ENCODE peak calls at places on chromosomes 3 and 15, in nine cellular contexts. K is cardiac muscle cell, C is endodermal cell, Z is testis, E is WERI-Rb-1, O is left lung, Q is upper lobe of right lung, X is adrenal gland, U is A549. V is an unnamed sample.
A peak's percentile ranks its signal among the peaks of the same experiment; 100 is the strongest.

GRCh38 chr3:146739203-146739671 is 134.1 kb upstream of the PLSCR5 start:
- DNase-seq in O (no peak), U (no peak), X (no peak), C (peak; percentile 43), Q (peak; percentile 31), Z (no peak), K (no peak), E (no peak), V (no peak)

GRCh38 chr15:36803773-36804172 is 224.3 kb downstream of the CDIN1 start:
- DNase-seq in Q (no peak), U (no peak), K (no peak), X (no peak), E (no peak), Z (no peak), O (no peak), C (no peak), V (no peak)

GRCh38 chr3:144403040-144403457 is 431.4 kb downstream of the DIPK2A start:
- DNase-seq in X (peak; percentile 49), Q (no peak), Z (peak; percentile 22), U (no peak), K (peak; percentile 56), C (no peak), E (no peak), O (no peak), V (no peak)

GRCh38 chr3:111471851-111472250 is 70.1 kb upstream of the CD96 start:
- DNase-seq in Q (no peak), E (no peak), X (no peak), O (no peak), K (no peak), U (no peak), C (no peak), Z (no peak), V (no peak)

GRCh38 chr3:156838035-156838434 is 11.9 kb downstream of the LEKR1 start:
- DNase-seq in K (no peak), C (no peak), Q (no peak), Z (no peak), U (no peak), O (no peak), E (no peak), X (no peak), V (no peak)

GRCh38 chr3:150722267-150722666 is 18.5 kb upstream of the ERICH6 start:
- DNase-seq in Q (no peak), C (no peak), E (no peak), Z (no peak), U (no peak), X (no peak), O (no peak), K (no peak), V (no peak)

GRCh38 chr3:161273589-161274218 is 52.6 kb downstream of the NMD3 start:
- DNase-seq in E (no peak), X (peak; percentile 38), C (no peak), U (peak; percentile 49), Z (peak; percentile 32), K (peak; percentile 65), O (no peak), Q (no peak), V (peak; percentile 11)

GRCh38 chr3:124985358-124985757 is 50.8 kb upstream of the MUC13 start:
- DNase-seq in X (no peak), C (no peak), Q (no peak), O (no peak), K (no peak), E (no peak), U (peak; percentile 46), Z (no peak), V (no peak)

GRCh38 chr15:77526582-77527163 is 106.0 kb downstream of the HMG20A start:
- DNase-seq in O (peak; percentile 19), Z (no peak), K (no peak), C (no peak), Q (peak; percentile 47), X (no peak), E (no peak), U (no peak), V (no peak)

GRCh38 chr3:32432045-32432710 is 40.5 kb downstream of the CMTM7 start:
- DNase-seq in U (no peak), O (no peak), K (no peak), E (no peak), C (no peak), X (no peak), Q (no peak), Z (no peak), V (no peak)

GRCh38 chr3:20930034-20930433 is 744.0 kb upstream of the SGO1 start:
- DNase-seq in U (no peak), Z (peak; percentile 35), E (peak; percentile 47), K (peak; percentile 21), Q (no peak), O (no peak), X (peak; percentile 3), C (peak; percentile 67), V (no peak)

GRCh38 chr15:81292516-81293001 is 31.4 kb downstream of the STARD5 start:
- DNase-seq in O (no peak), Q (no peak), E (no peak), X (no peak), K (no peak), C (no peak), Z (no peak), U (no peak), V (peak; percentile 49)

GRCh38 chr3:38397320-38397719 is 50.7 kb downstream of the XYLB start:
- DNase-seq in X (peak; percentile 21), C (peak; percentile 89), E (no peak), U (no peak), O (no peak), Q (no peak), K (peak; percentile 90), Z (peak; percentile 31), V (no peak)

GRCh38 chr3:171556574-171557145 is 96.5 kb upstream of the TNIK start:
- DNase-seq in X (no peak), E (no peak), C (no peak), Z (no peak), O (no peak), K (peak; percentile 24), Q (no peak), U (no peak), V (no peak)

GRCh38 chr15:92500023-92500630 is 106.4 kb downstream of the ST8SIA2 start:
- DNase-seq in E (no peak), Q (no peak), U (no peak), K (no peak), C (no peak), X (no peak), Z (no peak), O (no peak), V (no peak)

GRCh38 chr3:16253601-16254000 is 11.1 kb downstream of the DPH3 start:
- DNase-seq in K (no peak), X (peak; percentile 66), O (peak; percentile 78), U (no peak), Q (peak; percentile 78), C (no peak), Z (peak; percentile 45), E (no peak), V (no peak)

GRCh38 chr15:67087507-67088172 is 22.2 kb downstream of the SMAD3 start:
- DNase-seq in X (no peak), E (no peak), Q (no peak), O (no peak), Z (no peak), U (no peak), C (no peak), K (no peak), V (no peak)

GRCh38 chr15:67746450-67746849 is 78.9 kb upstream of the SKOR1 start:
- DNase-seq in Q (no peak), Z (no peak), K (no peak), U (no peak), C (no peak), O (no peak), X (no peak), E (no peak), V (no peak)

GRCh38 chr3:134251731-134252391 is 1.2 kb upstream of the RYK start:
- DNase-seq in K (peak; percentile 85), Z (no peak), Q (no peak), O (no peak), E (no peak), X (no peak), C (peak; percentile 70), U (peak; percentile 4), V (no peak)

GRCh38 chr3:149395107-149396089 is 17.9 kb upstream of the TM4SF1 start:
- DNase-seq in X (peak; percentile 42), U (peak; percentile 69), E (no peak), C (no peak), Q (no peak), O (no peak), K (peak; percentile 36), Z (no peak), V (no peak)

GRCh38 chr3:177754508-177754921 is 557.2 kb upstream of the TBL1XR1 start:
- DNase-seq in Z (peak; percentile 48), U (no peak), C (no peak), X (peak; percentile 58), O (no peak), Q (no peak), K (no peak), E (no peak), V (no peak)
- H3K9me3 ChIP-seq in Z (no peaks in the 10 kb centered on the region), U (peaks cover 6% of the 10 kb centered on the region), C (peaks cover 14% of the 10 kb centered on the region), X (no peaks in the 10 kb centered on the region), O (no peaks in the 10 kb centered on the region), Q (no peaks in the 10 kb centered on the region), K (no peaks in the 10 kb centered on the region), E (no peaks in the 10 kb centered on the region), V (no peaks in the 10 kb centered on the region)

DNA sequence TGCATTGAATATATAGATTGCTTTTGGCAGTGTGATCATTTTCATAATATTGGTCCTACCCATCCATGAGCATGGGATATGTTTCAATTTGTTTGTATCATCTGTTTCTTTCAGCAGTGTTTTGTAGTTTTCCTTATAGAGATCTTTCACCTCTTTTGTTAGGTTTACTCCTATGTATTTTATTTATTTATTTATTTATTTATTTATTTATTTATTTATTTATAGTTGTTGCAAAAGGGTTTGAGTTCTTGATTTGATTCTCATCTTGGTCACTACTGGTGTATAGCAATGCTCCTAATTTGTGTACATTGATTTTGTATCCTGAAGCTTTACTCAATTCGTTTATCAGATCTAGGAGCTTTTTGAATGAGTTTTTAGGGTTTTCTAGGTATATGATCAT is 478.2 kb downstream of the UNC13C start:
- DNase-seq in O (no peak), Q (no peak), C (no peak), Z (no peak), U (no peak), E (no peak), K (no peak), X (no peak), V (no peak)
- H3K9me3 ChIP-seq in O (peaks cover 46% of the 10 kb centered on the region), Q (peaks cover 9% of the 10 kb centered on the region), C (peaks cover 31% of the 10 kb centered on the region), Z (no peaks in the 10 kb centered on the region), U (no peaks in the 10 kb centered on the region), E (no peaks in the 10 kb centered on the region), K (no peaks in the 10 kb centered on the region), X (no peaks in the 10 kb centered on the region), V (peaks cover 22% of the 10 kb centered on the region)

DNA sequence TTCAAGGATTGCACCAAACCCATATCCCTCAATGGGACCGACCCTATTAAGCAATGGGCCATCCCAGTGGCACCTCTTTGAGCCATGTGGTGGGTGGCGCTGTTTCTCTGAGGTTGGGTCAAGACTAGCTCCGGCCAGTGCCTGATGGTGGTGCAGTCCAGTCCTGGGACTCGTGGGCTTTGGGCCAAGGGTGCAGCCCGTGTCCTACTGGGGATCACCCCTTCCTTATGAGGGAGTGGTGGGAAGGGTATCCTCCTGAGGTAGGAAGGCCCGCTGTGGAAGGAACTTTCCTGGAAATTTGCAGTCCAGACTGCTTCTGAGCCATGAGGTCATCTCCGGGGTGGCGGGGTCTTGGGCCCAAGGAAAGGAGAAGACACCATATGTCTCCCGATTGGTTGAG is 231.6 kb downstream of the SNRPN start:
- DNase-seq in O (no peak), Z (no peak), E (no peak), C (no peak), Q (peak; percentile 37), X (no peak), U (no peak), K (no peak), V (no peak)
- H3K9me3 ChIP-seq in O (peaks cover 100% of the 10 kb centered on the region), Z (no peaks in the 10 kb centered on the region), E (no peaks in the 10 kb centered on the region), C (no peaks in the 10 kb centered on the region), Q (no peaks in the 10 kb centered on the region), X (no peaks in the 10 kb centered on the region), U (no peaks in the 10 kb centered on the region), K (no peaks in the 10 kb centered on the region), V (no peaks in the 10 kb centered on the region)

GRCh38 chr3:138549578-138549977 is 44.5 kb downstream of the CEP70 start:
- DNase-seq in X (no peak), K (no peak), C (no peak), O (no peak), E (no peak), Q (no peak), Z (no peak), U (no peak), V (no peak)
- H3K9me3 ChIP-seq in X (no peaks in the 10 kb centered on the region), K (no peaks in the 10 kb centered on the region), C (peaks cover 86% of the 10 kb centered on the region), O (peaks cover 65% of the 10 kb centered on the region), E (peaks cover 15% of the 10 kb centered on the region), Q (peaks cover 18% of the 10 kb centered on the region), Z (no peaks in the 10 kb centered on the region), U (peaks cover 4% of the 10 kb centered on the region), V (peaks cover 39% of the 10 kb centered on the region)

V was measured in CD4-positive, alpha-beta T cell.